ENCODE peak calls at places on chromosomes 6 and 20, in eight cellular contexts. B is stimulated activated CD4-positive, alpha-beta T cell treated with anti-CD3 and anti-CD28 coated beads, Interleukin-4, amount 100 ng/mL, for 4 hours; I is NCI-H510A; P is K562; R is lower leg skin; G is NCI-H1694 treated with DMSO at 0.1 percent for 48 hours; Y is activated naive CD8-positive, alpha-beta T cell treated with anti-CD3 and anti-CD28 coated beads, Interleukin-2, amount 50 U/mL, for 24 hours; X is HFFc6. L is an unnamed sample.

GRCh38 chr20:2756056-2756611 is 44.3 kb downstream of the CPXM1 start:
- DNase-seq in B (no peak), I (no peak), P (peak; percentile 34), R (no peak), G (no peak), Y (no peak), X (no peak), L (peak; percentile 38)

GRCh38 chr6:130981409-130981808 is 81.6 kb downstream of the EPB41L2 start:
- DNase-seq in B (no peak), I (no peak), P (no peak), R (no peak), G (no peak), Y (no peak), X (peak; percentile 15), L (no peak)

GRCh38 chr6:5681480-5681879 is 325.2 kb downstream of the NRN1 start:
- DNase-seq in B (no peak), I (no peak), P (no peak), R (no peak), G (no peak), Y (no peak), X (no peak), L (no peak)

GRCh38 chr20:3031524-3032147 is 11.8 kb upstream of the GNRH2 start:
- DNase-seq in B (no peak), I (no peak), P (no peak), R (no peak), G (no peak), Y (no peak), X (no peak), L (no peak)

GRCh38 chr6:17206566-17207072 is 74.5 kb upstream of the RBM24 start:
- DNase-seq in B (no peak), I (no peak), P (no peak), R (no peak), G (no peak), Y (no peak), X (no peak), L (no peak)

GRCh38 chr6:19771753-19772336 is 65.3 kb upstream of the ID4 start:
- DNase-seq in B (no peak), I (no peak), P (no peak), R (no peak), G (no peak), Y (no peak), X (peak; percentile 42), L (peak; percentile 41)

GRCh38 chr6:160055813-160056212 is 65.8 kb upstream of the SLC22A1 start:
- DNase-seq in B (no peak), I (no peak), P (no peak), R (no peak), G (no peak), Y (no peak), X (no peak), L (no peak)

GRCh38 chr6:20952605-20953004 is 418.3 kb downstream of the CDKAL1 start:
- DNase-seq in B (no peak), I (no peak), P (no peak), R (no peak), G (no peak), Y (no peak), X (peak; percentile 81), L (peak; percentile 81)

GRCh38 chr6:41056768-41057490 is 3.9 kb downstream of the APOBEC2 start:
- DNase-seq in B (no peak), I (no peak), P (no peak), R (no peak), G (no peak), Y (no peak), X (no peak), L (no peak)

GRCh38 chr6:143027058-143027457 is 33.6 kb upstream of the AIG1 start:
- DNase-seq in B (peak; percentile 50), I (no peak), P (no peak), R (no peak), G (no peak), Y (peak; percentile 53), X (peak; percentile 9), L (peak; percentile 18)

GRCh38 chr6:142013286-142013685 is 119.4 kb upstream of the GJE1 start:
- DNase-seq in B (no peak), I (no peak), P (no peak), R (no peak), G (no peak), Y (no peak), X (peak; percentile 90), L (peak; percentile 95)

GRCh38 chr20:9172908-9173307 is 104.0 kb downstream of the PLCB4 start:
- DNase-seq in B (no peak), I (no peak), P (no peak), R (no peak), G (no peak), Y (no peak), X (no peak), L (peak; percentile 51)

GRCh38 chr6:43575105-43575771 is 600 bp downstream of the XPO5 start:
- DNase-seq in B (peak; percentile 45), I (peak; percentile 57), P (peak; percentile 85), R (peak; percentile 27), G (no peak), Y (peak; percentile 58), X (no peak), L (no peak)

GRCh38 chr6:116363759-116364158 is 7.0 kb upstream of the DSE start:
- DNase-seq in B (no peak), I (no peak), P (no peak), R (no peak), G (no peak), Y (no peak), X (peak; percentile 19), L (peak; percentile 48)

L was measured in HT1080.